ENCODE peak calls at places on chromosomes 3 and 15, in eight cellular contexts. Q is colonic mucosa, G is H9, Z is H1, U is neural progenitor cell, P is SK-N-SH, J is GM12878, B is IMR-90. S is an unnamed sample. For H3K4me1, the result is how much of the 10 kb centered on the place peaks cover.

GRCh38 chr15:70195171-70195807 is 97.6 kb upstream of the TLE3 start:
- DNase-seq in P (no peak), U (no peak), B (no peak), J (no peak), Z (no peak), G (no peak), Q (no peak), S (no peak)

GRCh38 chr3:72660270-72661114 is 187.8 kb downstream of the SHQ1 start:
- DNase-seq in B (no peak), J (no peak), G (no peak), Q (no peak), P (no peak), Z (no peak), U (no peak), S (peak)

GRCh38 chr3:165523801-165524200 is 313.4 kb downstream of the BCHE start:
- DNase-seq in G (no peak), B (peak), P (no peak), Z (no peak), Q (no peak), J (no peak), U (no peak), S (peak)

GRCh38 chr3:46293991-46294833 is 52.0 kb downstream of the CCR3 start:
- DNase-seq in Q (no peak), Z (no peak), U (no peak), G (no peak), P (no peak), B (no peak), J (no peak), S (no peak)

GRCh38 chr3:63309780-63310179 is 31.7 kb downstream of the SYNPR start:
- DNase-seq in G (no peak), U (no peak), Z (no peak), J (no peak), B (no peak), Q (no peak), P (no peak), S (no peak)

GRCh38 chr3:21894459-21895083 is 143.6 kb upstream of the ZNF385D start:
- DNase-seq in U (peak), Z (no peak), Q (no peak), B (peak), G (no peak), P (peak), J (no peak), S (peak)

GRCh38 chr3:185280572-185281365 is 26.9 kb upstream of the EHHADH start:
- DNase-seq in Q (no peak), U (peak), B (peak), J (peak), P (peak), G (no peak), Z (no peak), S (peak)

GRCh38 chr3:69113536-69113935 is 8.9 kb downstream of the LMOD3 start:
- DNase-seq in Z (no peak), B (peak), Q (no peak), P (peak), U (no peak), G (no peak), J (no peak), S (peak)

GRCh38 chr3:99678023-99678422 is 39.6 kb downstream of the COL8A1 start:
- DNase-seq in Q (no peak), Z (no peak), B (peak), U (no peak), G (no peak), P (no peak), J (no peak), S (peak)

GRCh38 chr3:64321747-64322146 is 96.5 kb upstream of the PRICKLE2 start:
- DNase-seq in Q (no peak), J (no peak), B (peak), G (peak), U (no peak), Z (no peak), P (no peak), S (peak)

GRCh38 chr15:73941449-73941848 is 15.2 kb downstream of the LOXL1 start:
- DNase-seq in Z (no peak), Q (no peak), B (no peak), J (no peak), P (no peak), G (no peak), U (no peak), S (no peak)

GRCh38 chr3:196406806-196407470 is 25.3 kb downstream of the UBXN7 start:
- DNase-seq in Q (no peak), B (peak), J (no peak), U (no peak), G (no peak), P (peak), Z (no peak), S (peak)

GRCh38 chr3:11626084-11626463 is 17.6 kb downstream of the VGLL4 start:
- DNase-seq in B (no peak), Z (no peak), G (no peak), P (no peak), Q (no peak), U (no peak), J (peak), S (no peak)

GRCh38 chr3:45712434-45713110 is 23.4 kb downstream of the SACM1L start:
- DNase-seq in P (no peak), Q (no peak), B (no peak), Z (no peak), U (no peak), J (no peak), G (no peak), S (peak)

GRCh38 chr3:33433843-33434242 is 6.4 kb downstream of the UBP1 start:
- DNase-seq in J (no peak), G (no peak), Z (no peak), P (no peak), U (no peak), Q (no peak), B (peak), S (peak)

GRCh38 chr3:22089284-22089683 is 338.3 kb upstream of the ZNF385D start:
- DNase-seq in G (peak), Z (no peak), U (peak), Q (no peak), P (peak), B (peak), J (peak), S (peak)

GRCh38 chr3:129052675-129053074 is 7.9 kb upstream of the GP9 start:
- DNase-seq in Q (peak), B (no peak), P (peak), G (no peak), Z (no peak), U (no peak), J (no peak), S (no peak)

GRCh38 chr15:62909257-62909656 is 133.3 kb upstream of the TPM1 start:
- DNase-seq in J (no peak), G (no peak), U (no peak), Z (no peak), B (no peak), Q (no peak), P (no peak), S (no peak)

GRCh38 chr3:141093397-141093796 is 42.2 kb downstream of the SPSB4 start:
- DNase-seq in Z (no peak), U (no peak), P (no peak), Q (no peak), B (no peak), J (no peak), G (no peak), S (no peak)

GRCh38 chr15:100516592-100517489 is 11.9 kb downstream of the CERS3 start:
- DNase-seq in G (no peak), Z (no peak), J (no peak), B (no peak), Q (no peak), U (no peak), P (no peak), S (no peak)

GRCh38 chr3:14803101-14803980 is 15.4 kb upstream of the FGD5 start:
- DNase-seq in J (no peak), P (peak), Z (no peak), U (no peak), G (no peak), B (no peak), Q (peak), S (peak)

GRCh38 chr3:62246094-62246493 is 127.3 kb downstream of the FEZF2 start:
- DNase-seq in Z (no peak), Q (no peak), G (no peak), U (no peak), P (no peak), J (no peak), B (no peak), S (no peak)

GRCh38 chr15:25829075-25829474 is 34.1 kb downstream of the ATP10A start:
- DNase-seq in P (no peak), B (peak), Q (no peak), G (no peak), J (no peak), Z (no peak), U (no peak), S (no peak)

GRCh38 chr3:128555098-128555825 is 62.3 kb upstream of the GATA2 start:
- DNase-seq in Q (no peak), Z (peak), J (no peak), G (no peak), P (peak), U (peak), B (no peak), S (no peak)

GRCh38 chr3:143352850-143353550 is 233.4 kb downstream of the CHST2 start:
- DNase-seq in Q (no peak), J (no peak), Z (no peak), P (no peak), G (no peak), U (peak), B (no peak), S (no peak)

GRCh38 chr15:41493205-41493901 is at the start of gene ITPKA:
- DNase-seq in P (peak), U (peak), B (peak), J (peak), Z (peak), G (peak), Q (peak), S (peak)

GRCh38 chr3:11459147-11459837 is 184.4 kb downstream of the VGLL4 start:
- DNase-seq in U (no peak), G (no peak), J (no peak), B (peak), Z (no peak), Q (no peak), P (no peak), S (peak)

GRCh38 chr15:99574048-99574447 is 8.3 kb downstream of the MEF2A start:
- DNase-seq in B (no peak), Q (no peak), J (no peak), P (no peak), U (no peak), G (no peak), Z (no peak), S (no peak)

GRCh38 chr3:20056727-20057611 is 16.7 kb downstream of the KAT2B start:
- DNase-seq in G (no peak), J (no peak), Z (no peak), B (peak), Q (no peak), P (no peak), U (no peak), S (peak)

GRCh38 chr15:69548771-69549170 is 96.2 kb downstream of the RPLP1 start:
- DNase-seq in B (no peak), U (no peak), G (no peak), Q (no peak), Z (no peak), J (no peak), P (no peak), S (no peak)

GRCh38 chr3:45972534-45973402 is 22.9 kb downstream of the FYCO1 start:
- DNase-seq in G (no peak), J (no peak), U (no peak), Q (no peak), Z (no peak), P (no peak), B (peak), S (peak)

GRCh38 chr15:69760890-69761568 is 308.4 kb downstream of the RPLP1 start:
- DNase-seq in Z (no peak), P (peak), Q (peak), J (peak), G (no peak), U (no peak), B (peak), S (peak)

GRCh38 chr3:14391033-14391432 is 11.4 kb upstream of the SLC6A6 start:
- DNase-seq in U (no peak), G (no peak), Q (no peak), P (no peak), Z (no peak), J (no peak), B (peak), S (peak)

GRCh38 chr3:107662586-107662985 is 139.8 kb downstream of the BBX start:
- DNase-seq in B (peak), J (no peak), Q (no peak), Z (no peak), U (no peak), P (no peak), G (no peak), S (no peak)

GRCh38 chr15:75928680-75929608 is 25.3 kb downstream of the FBXO22 start:
- DNase-seq in Q (peak), U (peak), P (peak), G (peak), Z (peak), B (peak), J (no peak), S (peak)

GRCh38 chr3:31908391-31909097 is 72.5 kb downstream of the OSBPL10 start:
- DNase-seq in B (peak), J (no peak), G (no peak), P (no peak), Q (no peak), Z (no peak), U (no peak), S (peak)
- TF ChIP-seq CTCF in B (no peak), J (no peak), G (peak), P (no peak), Q (no peak), Z (no peak), U (no peak), S (peak)

GRCh38 chr15:48005077-48005476 is 115.7 kb upstream of the SLC24A5 start:
- DNase-seq in B (no peak), U (no peak), Z (no peak), J (no peak), Q (no peak), G (no peak), P (no peak), S (no peak)
- H3K9ac ChIP-seq in B (no peak), U (no peak), Z (no peak), J (no peak), Q (no peak), G (no peak), P (no peak), S (no peak)

GRCh38 chr3:134328147-134328591 is 46.1 kb downstream of the AMOTL2 start:
- DNase-seq in U (no peak), J (no peak), P (no peak), Z (no peak), G (peak), Q (no peak), B (peak), S (peak)
- H3K4me1 ChIP-seq in U (under half), J (under half), P (under half), Z (under half), G (under half), Q (under half), B (half or more), S (half or more)

GRCh38 chr15:66497502-66498455 is at the start of gene SNAPC5:
- DNase-seq in G (peak), Q (peak), U (peak), B (peak), J (peak), P (peak), Z (peak), S (peak)

GRCh38 chr15:66502491-66502890 is 2.2 kb downstream of the RPL4 start:
- DNase-seq in Z (no peak), U (no peak), J (no peak), B (no peak), P (no peak), G (no peak), Q (no peak), S (no peak)

GRCh38 chr15:66496951-66497501 is 536 bp downstream of the SNAPC5 start:
- DNase-seq in Q (no peak), Z (no peak), U (no peak), B (no peak), P (no peak), G (no peak), J (no peak), S (no peak)

GRCh38 chr15:66494262-66494661 is 3.3 kb downstream of the SNAPC5 start:
- DNase-seq in Q (no peak), U (no peak), B (no peak), Z (no peak), G (no peak), J (no peak), P (no peak), S (no peak)

GRCh38 chr15:66498501-66499386 is 1.2 kb upstream of the SNAPC5 start:
- DNase-seq in G (no peak), U (peak), P (peak), B (peak), Q (no peak), J (no peak), Z (no peak), S (peak)
- TF ChIP-seq CTCF in G (peak), U (peak), P (peak), B (peak), Q (peak), J (peak), Z (peak), S (peak)

DNA sequence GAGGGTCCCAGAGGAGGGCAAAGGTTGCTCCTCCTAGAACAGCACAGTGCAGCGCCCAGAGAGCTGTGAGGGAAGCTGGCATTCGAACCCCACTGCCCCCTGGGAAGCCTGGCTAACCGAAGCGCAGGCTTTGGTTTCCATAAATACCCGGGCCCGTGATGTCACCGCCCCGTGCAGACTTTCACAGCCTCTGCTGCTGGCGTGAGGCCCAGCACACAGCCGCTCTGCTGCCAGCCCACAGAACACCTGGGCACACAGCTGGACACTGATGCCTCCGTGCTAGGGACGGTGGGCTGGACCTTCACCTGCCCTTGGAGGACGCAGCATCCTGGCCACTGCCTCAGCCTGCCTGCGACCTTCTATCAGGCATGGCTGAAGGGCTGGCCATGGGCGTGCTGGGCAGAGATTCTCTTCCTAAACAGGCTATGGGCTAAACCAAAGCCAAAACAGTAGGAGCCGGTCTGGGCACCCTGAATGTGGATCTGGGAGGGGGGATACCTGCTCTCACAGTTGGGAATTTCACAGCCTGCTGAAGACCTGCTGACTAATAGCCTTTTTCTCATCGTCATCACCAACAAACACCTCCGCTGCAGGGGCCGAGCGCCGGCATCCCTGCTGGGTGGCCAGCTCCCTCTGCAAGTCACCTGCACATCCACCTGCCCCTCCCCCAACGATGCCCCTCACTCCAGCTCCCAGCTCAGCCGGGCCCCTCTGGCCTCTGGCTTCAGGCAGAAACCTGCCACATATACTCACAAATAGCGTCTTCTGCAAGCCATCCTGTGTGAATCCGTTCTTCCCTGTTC is 789 bp downstream of the IQSEC1 start:
- DNase-seq in B (peak), G (peak), Q (no peak), P (peak), Z (peak), J (peak), U (peak), S (no peak)
- H3K9ac ChIP-seq in B (no peak), G (no peak), Q (no peak), P (no peak), Z (no peak), J (peak), U (no peak), S (no peak)

GRCh38 chr15:23064156-23064555 is 24.8 kb upstream of the TUBGCP5 start:
- DNase-seq in P (no peak), B (no peak), J (no peak), G (no peak), U (no peak), Z (no peak), Q (no peak), S (no peak)
- H3K4me1 ChIP-seq in P (under half), B (under half), J (under half), G (under half), U (under half), Z (under half), Q (under half), S (under half)